ENCODE peak calls at places on chromosomes 1 and 21, in five cellular contexts. I, D, G, B and S are unnamed samples.

GRCh38 chr1:205314986-205315618 is 6.4 kb downstream of the NUAK2 start:
- DNase-seq in B (no peak), I (no peak), G (no peak), D (no peak), S (no peak)

GRCh38 chr1:181504294-181505115 is 21.2 kb downstream of the CACNA1E start:
- DNase-seq in D (no peak), B (peak), I (no peak), G (no peak), S (no peak)

GRCh38 chr1:67838180-67838912 is 5.1 kb upstream of the GNG12 start:
- DNase-seq in B (no peak), D (no peak), I (no peak), G (no peak), S (no peak)

GRCh38 chr1:164561007-164561406 is 2.0 kb downstream of the PBX1 start:
- DNase-seq in I (no peak), D (no peak), G (no peak), B (no peak), S (no peak)

GRCh38 chr1:58246549-58246948 is 300.0 kb downstream of the OMA1 start:
- DNase-seq in G (no peak), I (no peak), D (no peak), B (no peak), S (no peak)

GRCh38 chr1:203178083-203178482 is 2.5 kb upstream of the MYBPH start:
- DNase-seq in G (no peak), B (peak), D (no peak), I (no peak), S (no peak)

GRCh38 chr1:230399321-230400006 is 26.7 kb downstream of the PGBD5 start:
- DNase-seq in D (no peak), G (no peak), B (no peak), I (no peak), S (no peak)

GRCh38 chr1:156368889-156369684 is at the start of gene RHBG:
- DNase-seq in G (peak), B (no peak), I (no peak), D (no peak), S (no peak)

GRCh38 chr1:178037510-178038253 is 56.2 kb upstream of the RASAL2 start:
- DNase-seq in I (no peak), D (peak), G (peak), B (peak), S (no peak)

GRCh38 chr1:226628624-226629155 is 80.1 kb downstream of the STUM start:
- DNase-seq in G (peak), I (no peak), D (no peak), B (no peak), S (no peak)

DNA sequence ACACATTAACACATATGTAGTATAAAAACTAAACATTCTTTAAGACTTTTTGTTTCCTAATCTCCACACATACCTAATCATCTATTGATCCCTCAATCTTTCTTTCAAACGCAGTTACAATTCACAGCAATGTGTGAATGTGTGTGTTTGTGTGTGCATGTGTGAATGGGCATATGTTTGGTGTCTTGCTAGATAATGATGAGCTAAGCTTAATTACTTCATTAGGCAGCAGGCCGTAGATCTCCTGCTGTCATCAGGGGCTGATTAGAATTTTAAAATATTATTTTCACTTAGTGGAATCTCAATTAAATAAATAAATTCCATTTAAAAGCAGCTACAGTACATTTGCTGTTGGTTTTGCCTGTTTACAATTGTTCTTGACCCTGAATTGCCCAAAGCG is 187.8 kb upstream of the LHX8 start:
- DNase-seq in I (no peak), D (no peak), B (no peak), G (no peak), S (no peak)
- H3K27ac ChIP-seq in I (no peak), D (no peak), B (no peak), G (no peak), S (no peak)

GRCh38 chr1:112285311-112285710 is 110.7 kb upstream of the CTTNBP2NL start:
- DNase-seq in B (no peak), D (no peak), I (no peak), G (no peak), S (no peak)
- H3K27ac ChIP-seq in B (no peak), D (no peak), I (no peak), G (no peak), S (no peak)

GRCh38 chr1:31460027-31460426 is 47.0 kb downstream of the SERINC2 start:
- DNase-seq in D (no peak), G (no peak), I (no peak), B (no peak), S (no peak)
- H3K27ac ChIP-seq in D (no peak), G (no peak), I (no peak), B (no peak), S (no peak)

GRCh38 chr21:43363506-43364260 is 63.2 kb downstream of the SIK1 start:
- DNase-seq in D (no peak), G (no peak), B (no peak), I (no peak), S (no peak)
- H3K27ac ChIP-seq in D (no peak), G (no peak), B (no peak), I (no peak), S (no peak)

GRCh38 chr1:233461847-233462246 is 134.3 kb downstream of the MAP3K21 start:
- DNase-seq in D (no peak), B (no peak), G (no peak), I (no peak), S (no peak)
- H3K27ac ChIP-seq in D (no peak), B (no peak), G (no peak), I (no peak), S (no peak)

GRCh38 chr1:172724746-172725613 is 66.1 kb downstream of the FASLG start:
- DNase-seq in B (no peak), I (no peak), G (no peak), D (no peak), S (no peak)
- H3K27ac ChIP-seq in B (no peak), I (no peak), G (no peak), D (no peak), S (no peak)

GRCh38 chr1:155244368-155245162 is 10.7 kb downstream of the ENTREP3 start:
- DNase-seq in D (peak), I (peak), B (peak), G (peak), S (peak)

GRCh38 chr1:155245163-155245524 is 10.1 kb downstream of the ENTREP3 start:
- DNase-seq in B (no peak), G (no peak), I (no peak), D (no peak), S (no peak)

GRCh38 chr1:155242805-155243358 is 12.4 kb downstream of the ENTREP3 start:
- DNase-seq in I (no peak), G (no peak), D (no peak), B (no peak), S (no peak)

GRCh38 chr1:155241069-155241679 is 14.1 kb downstream of the ENTREP3 start:
- DNase-seq in G (peak), I (peak), D (peak), B (peak), S (peak)

DNA sequence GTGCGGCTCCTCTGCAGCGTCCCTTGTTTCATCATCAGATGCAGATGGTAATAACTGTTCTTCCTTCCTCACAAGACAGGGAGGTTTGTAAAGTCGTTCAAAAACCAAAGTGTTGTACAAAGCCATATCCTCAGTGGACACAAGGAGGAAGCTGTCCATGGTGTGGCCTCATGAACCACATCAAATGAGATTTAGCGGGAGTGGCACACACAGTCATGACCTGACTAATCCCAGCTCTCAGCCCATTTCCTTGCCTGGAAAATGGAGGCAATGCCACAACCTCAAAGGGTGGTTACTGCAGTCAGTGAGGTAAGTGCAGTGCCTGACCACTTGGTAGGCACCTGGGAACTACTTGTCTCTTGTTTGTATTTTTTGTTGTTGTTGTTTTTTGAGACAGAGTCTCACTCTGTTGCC is 13.4 kb downstream of the ENTREP3 start:
- DNase-seq in I (no peak), B (no peak), D (no peak), G (no peak), S (no peak)
- H3K27ac ChIP-seq in I (no peak), B (peak), D (no peak), G (no peak), S (peak)